ENCODE peak calls at places on chromosomes 4 and X, in eight cellular contexts. T, N, R, B, F, H, U and A are unnamed samples.

GRCh38 chr4:140612356-140612755 is 43.6 kb upstream of the UCP1 start:
- DNase-seq in T (no peak), N (no peak), R (no peak), B (no peak), F (no peak), H (no peak), U (no peak), A (no peak)

GRCh38 chr4:147056951-147057630 is 111.4 kb upstream of the TTC29 start:
- DNase-seq in T (no peak), N (no peak), R (no peak), B (no peak), F (no peak), H (no peak), U (peak; percentile 68), A (no peak)

GRCh38 chrX:124388562-124388961 is 42.2 kb downstream of the SH2D1A start:
- DNase-seq in T (peak; percentile 18), N (peak; percentile 73), R (peak; percentile 36), B (peak; percentile 57), F (peak; percentile 75), H (peak; percentile 21), U (peak; percentile 63), A (peak; percentile 40)

GRCh38 chrX:119503484-119503861 is 35.2 kb downstream of the SLC25A5 start:
- DNase-seq in T (peak; percentile 91), N (no peak), R (no peak), B (no peak), F (no peak), H (no peak), U (peak; percentile 86), A (no peak)

GRCh38 chr4:37383579-37384229 is 139.2 kb downstream of the NWD2 start:
- DNase-seq in T (peak; percentile 9), N (peak; percentile 16), R (no peak), B (no peak), F (no peak), H (no peak), U (peak; percentile 40), A (peak; percentile 35)

GRCh38 chr4:188976644-188977115 is 837.4 kb downstream of the TRIML1 start:
- DNase-seq in T (no peak), N (no peak), R (no peak), B (peak; percentile 62), F (no peak), H (no peak), U (peak; percentile 57), A (no peak)

GRCh38 chr4:83358410-83358809 is 23.8 kb upstream of the HPSE start:
- DNase-seq in T (peak; percentile 15), N (no peak), R (no peak), B (no peak), F (no peak), H (no peak), U (peak; percentile 89), A (no peak)

GRCh38 chr4:24262084-24262483 is 322.3 kb downstream of the DHX15 start:
- DNase-seq in T (no peak), N (no peak), R (no peak), B (no peak), F (no peak), H (no peak), U (no peak), A (no peak)

GRCh38 chrX:150547511-150548115 is 20.8 kb upstream of the MTM1 start:
- DNase-seq in T (peak; percentile 51), N (peak; percentile 37), R (no peak), B (no peak), F (no peak), H (peak; percentile 66), U (peak; percentile 47), A (peak; percentile 31)

GRCh38 chr4:37780444-37781133 is 45.9 kb upstream of the PGM2 start:
- DNase-seq in T (no peak), N (peak; percentile 47), R (peak; percentile 56), B (no peak), F (peak; percentile 82), H (no peak), U (peak; percentile 72), A (no peak)

GRCh38 chrX:129235903-129236302 is 287.4 kb downstream of the SMARCA1 start:
- DNase-seq in T (no peak), N (no peak), R (no peak), B (peak; percentile 43), F (no peak), H (no peak), U (no peak), A (no peak)

GRCh38 chrX:48981178-48981577 is 9.5 kb upstream of the KCND1 start:
- DNase-seq in T (no peak), N (no peak), R (no peak), B (no peak), F (no peak), H (no peak), U (no peak), A (no peak)

GRCh38 chrX:107324493-107325310 is 118.3 kb downstream of the DNAAF6 start:
- DNase-seq in T (peak; percentile 8), N (peak; percentile 34), R (no peak), B (peak; percentile 2), F (no peak), H (peak; percentile 17), U (peak; percentile 36), A (peak; percentile 46)

GRCh38 chrX:107025538-107025937 is 25.5 kb upstream of the MORC4 start:
- DNase-seq in T (peak; percentile 25), N (no peak), R (no peak), B (peak; percentile 48), F (no peak), H (no peak), U (peak; percentile 61), A (peak; percentile 18)

GRCh38 chr4:173167793-173168395 is 717 bp upstream of the GALNT7 start:
- DNase-seq in T (peak; percentile 47), N (no peak), R (no peak), B (peak; percentile 41), F (peak; percentile 51), H (peak; percentile 30), U (peak; percentile 35), A (peak; percentile 72)

GRCh38 chr4:109611045-109611616 is 51.1 kb downstream of the MCUB start:
- DNase-seq in T (no peak), N (no peak), R (no peak), B (no peak), F (no peak), H (no peak), U (peak; percentile 33), A (no peak)

GRCh38 chrX:136619889-136620505 is 28.0 kb upstream of the CD40LG start:
- DNase-seq in T (no peak), N (peak; percentile 68), R (no peak), B (no peak), F (no peak), H (no peak), U (no peak), A (no peak)

GRCh38 chr4:188008377-188008776 is 12.8 kb downstream of the ZFP42 start:
- DNase-seq in T (no peak), N (no peak), R (no peak), B (no peak), F (no peak), H (no peak), U (peak; percentile 60), A (no peak)

GRCh38 chrX:40100141-40100536 is 2.4 kb upstream of the BCOR start:
- DNase-seq in T (no peak), N (no peak), R (no peak), B (no peak), F (no peak), H (no peak), U (peak; percentile 43), A (no peak)

GRCh38 chr4:98627883-98628282 is 30.5 kb downstream of the TSPAN5 start:
- DNase-seq in T (no peak), N (no peak), R (no peak), B (no peak), F (no peak), H (no peak), U (peak; percentile 84), A (no peak)

GRCh38 chrX:40142417-40142816 is 44.7 kb upstream of the BCOR start:
- DNase-seq in T (no peak), N (no peak), R (no peak), B (no peak), F (no peak), H (no peak), U (no peak), A (no peak)

GRCh38 chrX:28586891-28587635 is at the start of gene IL1RAPL1:
- DNase-seq in T (peak; percentile 5), N (no peak), R (no peak), B (no peak), F (no peak), H (no peak), U (peak; percentile 84), A (peak; percentile 48)

GRCh38 chr4:151719045-151719743 is 41.6 kb downstream of the GATB start:
- DNase-seq in T (no peak), N (no peak), R (no peak), B (peak; percentile 16), F (no peak), H (no peak), U (peak; percentile 69), A (no peak)

GRCh38 chrX:38968344-38968743 is 167.1 kb downstream of the MID1IP1 start:
- DNase-seq in T (no peak), N (no peak), R (no peak), B (no peak), F (no peak), H (no peak), U (no peak), A (peak; percentile 76)

GRCh38 chr4:127355738-127356137 is 277.0 kb upstream of the INTU start:
- DNase-seq in T (no peak), N (no peak), R (no peak), B (no peak), F (no peak), H (no peak), U (no peak), A (no peak)

GRCh38 chrX:129678176-129678880 is 23.6 kb upstream of the APLN start:
- DNase-seq in T (peak; percentile 61), N (peak; percentile 62), R (peak; percentile 42), B (peak; percentile 87), F (peak; percentile 71), H (peak; percentile 44), U (no peak), A (no peak)

GRCh38 chr4:165517216-165517615 is 138.4 kb downstream of the CPE start:
- DNase-seq in T (no peak), N (no peak), R (no peak), B (no peak), F (no peak), H (no peak), U (no peak), A (no peak)

GRCh38 chrX:108312938-108313337 is 125.3 kb downstream of the COL4A6 start:
- DNase-seq in T (peak; percentile 20), N (no peak), R (no peak), B (peak; percentile 21), F (no peak), H (peak; percentile 52), U (peak; percentile 63), A (no peak)

GRCh38 chr4:52358855-52359254 is 300.2 kb downstream of the USP46 start:
- DNase-seq in T (no peak), N (no peak), R (no peak), B (no peak), F (no peak), H (no peak), U (peak; percentile 7), A (peak; percentile 28)

GRCh38 chr4:138311771-138312535 is 69.8 kb upstream of the SLC7A11 start:
- DNase-seq in T (no peak), N (no peak), R (no peak), B (no peak), F (no peak), H (no peak), U (peak; percentile 28), A (no peak)

GRCh38 chr4:110062166-110062565 is 136.2 kb downstream of the ELOVL6 start:
- DNase-seq in T (no peak), N (no peak), R (no peak), B (no peak), F (no peak), H (no peak), U (no peak), A (no peak)

GRCh38 chr4:36255575-36255974 is 11.3 kb upstream of the ARAP2 start:
- DNase-seq in T (no peak), N (peak; percentile 73), R (peak; percentile 66), B (no peak), F (peak; percentile 71), H (no peak), U (no peak), A (no peak)

GRCh38 chr4:103150677-103151076 is 47.5 kb downstream of the CENPE start:
- DNase-seq in T (peak; percentile 2), N (no peak), R (no peak), B (no peak), F (no peak), H (no peak), U (peak; percentile 20), A (no peak)

GRCh38 chr4:132809298-132810032 is 339.6 kb upstream of the PCDH10 start:
- DNase-seq in T (peak; percentile 2), N (no peak), R (no peak), B (no peak), F (no peak), H (no peak), U (no peak), A (peak; percentile 48)